ENCODE peak calls at places on chromosomes 11 and 22, in five cellular contexts. One of them, this sample, is unnamed.
A peak's percentile ranks its signal among the peaks of the same experiment; 100 is the strongest.

GRCh38 chr11:62402226-62402625 is 16.6 kb upstream of the SCGB1A1 start:
- DNase-seq in T-cell: peak; percentile 43
- DNase-seq in HTR-8/SVneo: no peak
- DNase-seq in GM13977: no peak
- DNase-seq in GM10248: no peak
- DNase-seq in this sample: no peak

GRCh38 chr22:43275545-43275981 is 67.6 kb downstream of the SCUBE1 start:
- DNase-seq in T-cell: no peak
- DNase-seq in HTR-8/SVneo: peak; percentile 15
- DNase-seq in GM13977: no peak
- DNase-seq in GM10248: no peak
- DNase-seq in this sample: no peak

GRCh38 chr11:64304032-64304315 is 1.4 kb upstream of the ESRRA start:
- DNase-seq in T-cell: no peak
- DNase-seq in HTR-8/SVneo: no peak
- DNase-seq in GM13977: no peak
- DNase-seq in GM10248: no peak
- DNase-seq in this sample: no peak

GRCh38 chr11:120554771-120555432 is 43.4 kb downstream of the GRIK4 start:
- DNase-seq in T-cell: no peak
- DNase-seq in HTR-8/SVneo: no peak
- DNase-seq in GM13977: peak; percentile 53
- DNase-seq in GM10248: no peak
- DNase-seq in this sample: peak; percentile 95

GRCh38 chr11:41119484-41119883 is 340.0 kb downstream of the LRRC4C start:
- DNase-seq in T-cell: no peak
- DNase-seq in HTR-8/SVneo: no peak
- DNase-seq in GM13977: peak; percentile 2
- DNase-seq in GM10248: no peak
- DNase-seq in this sample: peak; percentile 55

GRCh38 chr11:70519117-70519516 is 120.8 kb downstream of the CTTN start:
- DNase-seq in T-cell: no peak
- DNase-seq in HTR-8/SVneo: no peak
- DNase-seq in GM13977: peak; percentile 59
- DNase-seq in GM10248: no peak
- DNase-seq in this sample: no peak

GRCh38 chr11:12642040-12642439 is 32.2 kb upstream of the TEAD1 start:
- DNase-seq in T-cell: no peak
- DNase-seq in HTR-8/SVneo: no peak
- DNase-seq in GM13977: no peak
- DNase-seq in GM10248: no peak
- DNase-seq in this sample: no peak

GRCh38 chr22:26553056-26553752 is 36.7 kb downstream of the TPST2 start:
- DNase-seq in T-cell: no peak
- DNase-seq in HTR-8/SVneo: peak; percentile 55
- DNase-seq in GM13977: no peak
- DNase-seq in GM10248: no peak
- DNase-seq in this sample: peak; percentile 84

GRCh38 chr11:34364102-34364501 is 6.3 kb upstream of the ABTB2 start:
- DNase-seq in T-cell: no peak
- DNase-seq in HTR-8/SVneo: no peak
- DNase-seq in GM13977: no peak
- DNase-seq in GM10248: no peak
- DNase-seq in this sample: no peak

GRCh38 chr11:68848429-68848828 is 6.7 kb upstream of the CPT1A start:
- DNase-seq in T-cell: no peak
- DNase-seq in HTR-8/SVneo: no peak
- DNase-seq in GM13977: no peak
- DNase-seq in GM10248: no peak
- DNase-seq in this sample: no peak

GRCh38 chr22:48345631-48346030 is 1482.0 kb downstream of the BRD1 start:
- DNase-seq in T-cell: no peak
- DNase-seq in HTR-8/SVneo: no peak
- DNase-seq in GM13977: no peak
- DNase-seq in GM10248: no peak
- DNase-seq in this sample: no peak

GRCh38 chr11:133065847-133066485 is 466.3 kb downstream of the OPCML start:
- DNase-seq in T-cell: no peak
- DNase-seq in HTR-8/SVneo: no peak
- DNase-seq in GM13977: no peak
- DNase-seq in GM10248: no peak
- DNase-seq in this sample: no peak

GRCh38 chr22:23220485-23221350 is 40.4 kb downstream of the BCR start:
- DNase-seq in T-cell: no peak
- DNase-seq in HTR-8/SVneo: no peak
- DNase-seq in GM13977: peak; percentile 63
- DNase-seq in GM10248: peak; percentile 72
- DNase-seq in this sample: no peak

GRCh38 chr11:2377511-2378443 is 667 bp downstream of the CD81 start:
- DNase-seq in T-cell: peak; percentile 61
- DNase-seq in HTR-8/SVneo: peak; percentile 64
- DNase-seq in GM13977: peak; percentile 87
- DNase-seq in GM10248: peak; percentile 81
- DNase-seq in this sample: no peak

GRCh38 chr11:123338266-123338800 is 91.7 kb upstream of the GRAMD1B start:
- DNase-seq in T-cell: no peak
- DNase-seq in HTR-8/SVneo: no peak
- DNase-seq in GM13977: no peak
- DNase-seq in GM10248: no peak
- DNase-seq in this sample: no peak

GRCh38 chr11:23856654-23857053 is 640.2 kb upstream of the LUZP2 start:
- DNase-seq in T-cell: no peak
- DNase-seq in HTR-8/SVneo: no peak
- DNase-seq in GM13977: no peak
- DNase-seq in GM10248: no peak
- DNase-seq in this sample: no peak

GRCh38 chr11:73156114-73156513 is 14.0 kb upstream of the FCHSD2 start:
- DNase-seq in T-cell: no peak
- DNase-seq in HTR-8/SVneo: no peak
- DNase-seq in GM13977: no peak
- DNase-seq in GM10248: no peak
- DNase-seq in this sample: no peak

GRCh38 chr11:78926633-78927347 is 352.1 kb upstream of the NARS2 start:
- DNase-seq in T-cell: no peak
- DNase-seq in HTR-8/SVneo: no peak
- DNase-seq in GM13977: no peak
- DNase-seq in GM10248: no peak
- DNase-seq in this sample: no peak

GRCh38 chr22:41425704-41426365 is 20.8 kb downstream of the TOB2 start:
- DNase-seq in T-cell: no peak
- DNase-seq in HTR-8/SVneo: no peak
- DNase-seq in GM13977: no peak
- DNase-seq in GM10248: no peak
- DNase-seq in this sample: peak; percentile 87

GRCh38 chr11:64131657-64132387 is 34.1 kb downstream of the MACROD1 start:
- DNase-seq in T-cell: no peak
- DNase-seq in HTR-8/SVneo: no peak
- DNase-seq in GM13977: no peak
- DNase-seq in GM10248: no peak
- DNase-seq in this sample: no peak

GRCh38 chr11:77126861-77127673 is 979 bp upstream of the MYO7A start:
- DNase-seq in T-cell: peak; percentile 58
- DNase-seq in HTR-8/SVneo: peak; percentile 75
- DNase-seq in GM13977: peak; percentile 82
- DNase-seq in GM10248: peak; percentile 78
- DNase-seq in this sample: peak; percentile 74

GRCh38 chr22:20471126-20471833 is 24.3 kb downstream of the KLHL22 start:
- DNase-seq in T-cell: no peak
- DNase-seq in HTR-8/SVneo: no peak
- DNase-seq in GM13977: no peak
- DNase-seq in GM10248: no peak
- DNase-seq in this sample: no peak

GRCh38 chr11:67372232-67372992 is 986 bp downstream of the CLCF1 start:
- DNase-seq in T-cell: no peak
- DNase-seq in HTR-8/SVneo: no peak
- DNase-seq in GM13977: no peak
- DNase-seq in GM10248: no peak
- DNase-seq in this sample: no peak

GRCh38 chr22:39343259-39344045 is 6.3 kb upstream of the SYNGR1 start:
- DNase-seq in T-cell: peak; percentile 53
- DNase-seq in HTR-8/SVneo: peak; percentile 45
- DNase-seq in GM13977: peak; percentile 76
- DNase-seq in GM10248: peak; percentile 73
- DNase-seq in this sample: peak; percentile 76

GRCh38 chr11:70415642-70416395 is 17.5 kb downstream of the CTTN start:
- DNase-seq in T-cell: no peak
- DNase-seq in HTR-8/SVneo: no peak
- DNase-seq in GM13977: no peak
- DNase-seq in GM10248: no peak
- DNase-seq in this sample: no peak